ENCODE peak calls at places on chromosomes 16 and 17, in ten cellular contexts. S, Y, A, H, L, J, G, Z, M and Q are unnamed samples.

GRCh38 chr16:49009204-49009603 is 272.4 kb downstream of the CBLN1 start:
- DNase-seq in S (no peak), Y (no peak), A (no peak), H (no peak), L (no peak), J (no peak), G (no peak), Z (no peak), M (no peak), Q (no peak)

GRCh38 chr17:6269474-6269873 is 165.4 kb downstream of the AIPL1 start:
- DNase-seq in S (peak; percentile 67), Y (no peak), A (peak; percentile 69), H (no peak), L (no peak), J (no peak), G (peak; percentile 32), Z (peak; percentile 80), M (no peak), Q (no peak)

GRCh38 chr17:19306160-19307111 is 56.1 kb downstream of the B9D1 start:
- DNase-seq in S (peak; percentile 65), Y (no peak), A (no peak), H (peak; percentile 43), L (peak; percentile 51), J (no peak), G (peak; percentile 27), Z (no peak), M (no peak), Q (no peak)

GRCh38 chr17:47998044-47998443 is 27.1 kb downstream of the CDK5RAP3 start:
- DNase-seq in S (no peak), Y (no peak), A (no peak), H (no peak), L (no peak), J (no peak), G (no peak), Z (no peak), M (no peak), Q (no peak)

GRCh38 chr17:79874329-79874981 is 35.2 kb upstream of the CBX4 start:
- DNase-seq in S (peak; percentile 42), Y (no peak), A (no peak), H (no peak), L (no peak), J (no peak), G (peak; percentile 44), Z (no peak), M (no peak), Q (no peak)

GRCh38 chr16:35752773-35753558 is 2293.6 kb downstream of the TP53TG3F start:
- DNase-seq in S (no peak), Y (no peak), A (no peak), H (no peak), L (no peak), J (no peak), G (no peak), Z (no peak), M (peak; percentile 31), Q (no peak)

GRCh38 chr16:58931436-58931835 is 197.3 kb upstream of the GOT2 start:
- DNase-seq in S (no peak), Y (no peak), A (no peak), H (no peak), L (no peak), J (no peak), G (no peak), Z (no peak), M (no peak), Q (no peak)

GRCh38 chr16:78953526-78953925 is 647.0 kb downstream of the MAF start:
- DNase-seq in S (no peak), Y (no peak), A (no peak), H (no peak), L (no peak), J (no peak), G (no peak), Z (no peak), M (no peak), Q (no peak)

GRCh38 chr16:72561-73537 is at the start of gene RHBDF1:
- DNase-seq in S (peak; percentile 36), Y (no peak), A (peak; percentile 75), H (no peak), L (peak; percentile 91), J (no peak), G (peak; percentile 55), Z (peak; percentile 75), M (peak; percentile 77), Q (no peak)

GRCh38 chr17:488993-489757 is 136.6 kb upstream of the RPH3AL start:
- DNase-seq in S (peak; percentile 74), Y (no peak), A (peak; percentile 68), H (peak; percentile 29), L (peak; percentile 82), J (no peak), G (peak; percentile 39), Z (no peak), M (no peak), Q (peak; percentile 20)

GRCh38 chr17:9022553-9023388 is 1.5 kb downstream of the NTN1 start:
- DNase-seq in S (peak; percentile 29), Y (no peak), A (peak; percentile 69), H (no peak), L (peak; percentile 82), J (no peak), G (no peak), Z (no peak), M (no peak), Q (no peak)

GRCh38 chr16:65829076-65829475 is 537.4 kb upstream of the CDH5 start:
- DNase-seq in S (no peak), Y (no peak), A (no peak), H (no peak), L (no peak), J (no peak), G (no peak), Z (no peak), M (no peak), Q (no peak)

GRCh38 chr17:72512649-72513556 is 392.1 kb downstream of the SOX9 start:
- DNase-seq in S (no peak), Y (no peak), A (no peak), H (no peak), L (no peak), J (no peak), G (no peak), Z (no peak), M (no peak), Q (no peak)

GRCh38 chr16:69482410-69482951 is 58.1 kb downstream of the CYB5B start:
- DNase-seq in S (no peak), Y (no peak), A (no peak), H (no peak), L (peak; percentile 85), J (peak; percentile 10), G (peak; percentile 88), Z (no peak), M (peak; percentile 51), Q (no peak)

GRCh38 chr16:2331199-2331931 is 9.2 kb downstream of the ABCA3 start:
- DNase-seq in S (no peak), Y (peak; percentile 45), A (no peak), H (no peak), L (no peak), J (no peak), G (no peak), Z (no peak), M (no peak), Q (no peak)

GRCh38 chr17:45894022-45894784 is at the start of gene MAPT:
- DNase-seq in S (peak; percentile 79), Y (peak; percentile 97), A (peak; percentile 97), H (peak; percentile 72), L (peak; percentile 97), J (peak; percentile 97), G (peak; percentile 86), Z (peak; percentile 97), M (peak; percentile 88), Q (peak; percentile 71)

GRCh38 chr17:44014133-44014436 is 678 bp downstream of the TMEM101 start:
- DNase-seq in S (no peak), Y (no peak), A (no peak), H (no peak), L (no peak), J (no peak), G (no peak), Z (no peak), M (no peak), Q (no peak)

GRCh38 chr16:11796227-11797165 is 562 bp downstream of the ZC3H7A start:
- DNase-seq in S (peak; percentile 47), Y (peak; percentile 92), A (peak; percentile 61), H (no peak), L (peak; percentile 90), J (peak; percentile 11), G (peak; percentile 37), Z (peak; percentile 40), M (peak; percentile 83), Q (peak; percentile 27)

GRCh38 chr16:31354394-31355291 is at the start of gene ITGAX:
- DNase-seq in S (peak; percentile 73), Y (peak; percentile 26), A (peak; percentile 45), H (peak; percentile 46), L (peak; percentile 83), J (no peak), G (peak; percentile 91), Z (no peak), M (peak; percentile 80), Q (no peak)

GRCh38 chr16:81531415-81531814 is 86.8 kb downstream of the CMIP start:
- DNase-seq in S (no peak), Y (no peak), A (no peak), H (no peak), L (peak; percentile 61), J (no peak), G (no peak), Z (no peak), M (peak; percentile 62), Q (no peak)

GRCh38 chr17:79065105-79065670 is 9.4 kb upstream of the ENGASE start:
- DNase-seq in S (peak; percentile 74), Y (no peak), A (peak; percentile 73), H (peak; percentile 25), L (peak; percentile 53), J (peak; percentile 50), G (no peak), Z (no peak), M (no peak), Q (peak; percentile 50)

GRCh38 chr16:48444574-48444973 is 59.4 kb upstream of the SIAH1 start:
- DNase-seq in S (no peak), Y (no peak), A (no peak), H (no peak), L (no peak), J (no peak), G (peak; percentile 91), Z (no peak), M (no peak), Q (no peak)

GRCh38 chr17:72465191-72466024 is 344.6 kb downstream of the SOX9 start:
- DNase-seq in S (no peak), Y (peak; percentile 79), A (peak; percentile 44), H (no peak), L (no peak), J (peak; percentile 1), G (peak; percentile 99), Z (no peak), M (peak; percentile 74), Q (no peak)

GRCh38 chr17:41735744-41736143 is 1.3 kb upstream of the HAP1 start:
- DNase-seq in S (no peak), Y (no peak), A (peak; percentile 30), H (no peak), L (no peak), J (no peak), G (no peak), Z (no peak), M (no peak), Q (no peak)

GRCh38 chr17:6241996-6242395 is 171.8 kb downstream of the WSCD1 start:
- DNase-seq in S (no peak), Y (peak; percentile 20), A (peak; percentile 29), H (no peak), L (no peak), J (no peak), G (no peak), Z (no peak), M (no peak), Q (no peak)

GRCh38 chr16:23269248-23270091 is 32.6 kb upstream of the SCNN1B start:
- DNase-seq in S (no peak), Y (no peak), A (no peak), H (no peak), L (no peak), J (no peak), G (no peak), Z (no peak), M (no peak), Q (no peak)